ENCODE peak calls at places on chromosomes 12 and 14, in five cellular contexts. One of them, this sample, is unnamed.

GRCh38 chr12:85996280-85996679 is 122.2 kb downstream of the NTS start:
- DNase-seq in fibroblast of lung: peak; percentile 15
- DNase-seq in fibroblast of mammary gland: no peak
- DNase-seq in upper lobe of left lung: no peak
- DNase-seq in A172: peak; percentile 10
- DNase-seq in this sample: no peak

GRCh38 chr12:78880078-78880477 is 15.5 kb downstream of the SYT1 start:
- DNase-seq in fibroblast of lung: peak; percentile 74
- DNase-seq in fibroblast of mammary gland: peak; percentile 11
- DNase-seq in upper lobe of left lung: no peak
- DNase-seq in A172: peak; percentile 37
- DNase-seq in this sample: peak; percentile 51

GRCh38 chr12:89185181-89185580 is 167.1 kb downstream of the DUSP6 start:
- DNase-seq in A172: no peak
- DNase-seq in fibroblast of mammary gland: no peak
- DNase-seq in upper lobe of left lung: no peak
- DNase-seq in fibroblast of lung: no peak
- DNase-seq in this sample: no peak

GRCh38 chr14:104891121-104891551 is 26.1 kb downstream of the CEP170B start:
- DNase-seq in fibroblast of mammary gland: no peak
- DNase-seq in upper lobe of left lung: no peak
- DNase-seq in fibroblast of lung: no peak
- DNase-seq in A172: no peak
- DNase-seq in this sample: no peak

GRCh38 chr12:3161861-3162260 is 84.7 kb downstream of the TSPAN9 start:
- DNase-seq in fibroblast of lung: no peak
- DNase-seq in upper lobe of left lung: no peak
- DNase-seq in A172: no peak
- DNase-seq in fibroblast of mammary gland: no peak
- DNase-seq in this sample: no peak

GRCh38 chr14:67557656-67558055 is 24.6 kb downstream of the PLEKHH1 start:
- DNase-seq in A172: no peak
- DNase-seq in fibroblast of lung: no peak
- DNase-seq in fibroblast of mammary gland: no peak
- DNase-seq in upper lobe of left lung: no peak
- DNase-seq in this sample: no peak

GRCh38 chr12:47829584-47829983 is 9.9 kb upstream of the HDAC7 start:
- DNase-seq in A172: no peak
- DNase-seq in fibroblast of lung: no peak
- DNase-seq in upper lobe of left lung: no peak
- DNase-seq in fibroblast of mammary gland: no peak
- DNase-seq in this sample: no peak

GRCh38 chr12:48050174-48050573 is 45.9 kb upstream of the COL2A1 start:
- DNase-seq in A172: no peak
- DNase-seq in fibroblast of lung: no peak
- DNase-seq in fibroblast of mammary gland: no peak
- DNase-seq in upper lobe of left lung: no peak
- DNase-seq in this sample: no peak

GRCh38 chr14:22668417-22668816 is 24.3 kb upstream of the OR6J1 start:
- DNase-seq in upper lobe of left lung: no peak
- DNase-seq in A172: no peak
- DNase-seq in fibroblast of mammary gland: peak; percentile 87
- DNase-seq in fibroblast of lung: peak; percentile 73
- DNase-seq in this sample: peak; percentile 15

GRCh38 chr12:7666595-7666994 is 887 bp upstream of the APOBEC1 start:
- DNase-seq in upper lobe of left lung: no peak
- DNase-seq in A172: no peak
- DNase-seq in fibroblast of lung: no peak
- DNase-seq in fibroblast of mammary gland: no peak
- DNase-seq in this sample: no peak

GRCh38 chr12:91965781-91966180 is 179.9 kb downstream of the BTG1 start:
- DNase-seq in fibroblast of mammary gland: no peak
- DNase-seq in fibroblast of lung: no peak
- DNase-seq in A172: no peak
- DNase-seq in upper lobe of left lung: no peak
- DNase-seq in this sample: peak; percentile 30

This sample was measured in kidney tubule cell.